ENCODE peak calls at places on chromosomes 6 and 20, in seven cellular contexts. T is ecto neural progenitor cell; V is astrocyte of the spinal cord; L is suprapubic skin; P is hippocampal formation; K is CD4-positive, alpha-beta memory T cell; Q is myocyte. E is an unnamed sample.

GRCh38 chr6:50718566-50718965 is 5.2 kb downstream of the TFAP2D start:
- DNase-seq in T (no peak), V (no peak), L (no peak), P (no peak), K (no peak), Q (no peak), E (no peak)

GRCh38 chr6:77313595-77313994 is 149.7 kb downstream of the HTR1B start:
- DNase-seq in T (no peak), V (no peak), L (no peak), P (no peak), K (no peak), Q (no peak), E (no peak)

GRCh38 chr20:21251278-21251677 is 51.9 kb upstream of the XRN2 start:
- DNase-seq in T (no peak), V (peak), L (no peak), P (no peak), K (no peak), Q (peak), E (no peak)

GRCh38 chr6:106537662-106538061 is 91.6 kb downstream of the RTN4IP1 start:
- DNase-seq in T (no peak), V (no peak), L (no peak), P (no peak), K (no peak), Q (no peak), E (no peak)

GRCh38 chr6:113148576-113148975 is 708.6 kb upstream of the MARCKS start:
- DNase-seq in T (no peak), V (peak), L (no peak), P (no peak), K (no peak), Q (no peak), E (peak)

GRCh38 chr20:45578151-45578660 is 878 bp downstream of the WFDC8 start:
- DNase-seq in T (no peak), V (no peak), L (no peak), P (no peak), K (no peak), Q (no peak), E (no peak)

GRCh38 chr6:153028963-153029362 is 26.5 kb upstream of the MTRF1L start:
- DNase-seq in T (no peak), V (no peak), L (no peak), P (no peak), K (no peak), Q (no peak), E (no peak)

GRCh38 chr20:53579581-53580375 is 13.9 kb downstream of the ZNF217 start:
- DNase-seq in T (no peak), V (peak), L (no peak), P (no peak), K (no peak), Q (peak), E (peak)

GRCh38 chr20:25248501-25249172 is 752 bp downstream of the PYGB start:
- DNase-seq in T (peak), V (peak), L (peak), P (peak), K (no peak), Q (peak), E (peak)

GRCh38 chr6:117976030-117976651 is 69.1 kb downstream of the SLC35F1 start:
- DNase-seq in T (no peak), V (peak), L (no peak), P (no peak), K (no peak), Q (peak), E (peak)

GRCh38 chr6:19731286-19731685 is 105.9 kb upstream of the ID4 start:
- DNase-seq in T (no peak), V (peak), L (no peak), P (no peak), K (no peak), Q (peak), E (peak)

GRCh38 chr6:99151634-99152344 is 197.7 kb downstream of the FAXC start:
- DNase-seq in T (peak), V (peak), L (no peak), P (no peak), K (peak), Q (peak), E (peak)

GRCh38 chr6:137878070-137878809 is 11.2 kb downstream of the TNFAIP3 start:
- DNase-seq in T (no peak), V (no peak), L (no peak), P (no peak), K (peak), Q (no peak), E (no peak)

GRCh38 chr6:140052757-140053729 is 678.6 kb upstream of the CITED2 start:
- DNase-seq in T (no peak), V (peak), L (no peak), P (no peak), K (no peak), Q (no peak), E (peak)

GRCh38 chr6:11208267-11208666 is 24.2 kb downstream of the NEDD9 start:
- DNase-seq in T (no peak), V (no peak), L (no peak), P (no peak), K (no peak), Q (no peak), E (no peak)

GRCh38 chr6:131914967-131915751 is 36.0 kb downstream of the CCN2 start:
- DNase-seq in T (peak), V (peak), L (no peak), P (peak), K (peak), Q (peak), E (peak)

GRCh38 chr6:107679457-107679856 is 144.7 kb downstream of the SCML4 start:
- DNase-seq in T (no peak), V (no peak), L (no peak), P (no peak), K (no peak), Q (no peak), E (peak)

GRCh38 chr6:35091353-35092083 is 49.6 kb downstream of the TCP11 start:
- DNase-seq in T (no peak), V (no peak), L (peak), P (no peak), K (no peak), Q (no peak), E (peak)

GRCh38 chr6:132490024-132490423 is 22.9 kb downstream of the STX7 start:
- DNase-seq in T (no peak), V (no peak), L (no peak), P (peak), K (no peak), Q (no peak), E (peak)

GRCh38 chr6:130840050-130840449 is 12.8 kb downstream of the SMLR1 start:
- DNase-seq in T (no peak), V (no peak), L (no peak), P (no peak), K (no peak), Q (no peak), E (no peak)

GRCh38 chr6:156639023-156639728 is 138.0 kb upstream of the ARID1B start:
- DNase-seq in T (no peak), V (no peak), L (no peak), P (no peak), K (no peak), Q (no peak), E (no peak)

GRCh38 chr20:51525241-51526104 is 17.0 kb downstream of the NFATC2 start:
- DNase-seq in T (no peak), V (no peak), L (no peak), P (no peak), K (peak), Q (no peak), E (no peak)

GRCh38 chr20:61654726-61655125 is 402.7 kb downstream of the CDH4 start:
- DNase-seq in T (no peak), V (no peak), L (no peak), P (no peak), K (no peak), Q (no peak), E (no peak)

GRCh38 chr20:20338133-20338730 is 29.7 kb upstream of the INSM1 start:
- DNase-seq in T (no peak), V (no peak), L (no peak), P (peak), K (no peak), Q (no peak), E (no peak)

GRCh38 chr20:39778847-39779641 is 816.9 kb downstream of the DHX35 start:
- DNase-seq in T (no peak), V (peak), L (no peak), P (no peak), K (no peak), Q (no peak), E (peak)

GRCh38 chr6:145735356-145736165 is at the start of gene EPM2A:
- DNase-seq in T (peak), V (peak), L (peak), P (peak), K (peak), Q (peak), E (peak)

GRCh38 chr20:35601021-35601973 is 14.3 kb upstream of the SPAG4 start:
- DNase-seq in T (peak), V (peak), L (peak), P (peak), K (peak), Q (peak), E (peak)

GRCh38 chr6:135182120-135182992 is 1.2 kb downstream of the MYB start:
- DNase-seq in T (peak), V (peak), L (no peak), P (no peak), K (peak), Q (no peak), E (peak)

E was measured in GM23248.